ENCODE peak calls at places on chromosomes 11 and 22, in four cellular contexts. E is activated gamma-delta T cell treated with Interleukin-2 at 50 U/mL for 16 hours, U is astrocyte of the cerebellum, P is T-helper 17 cell. Q is an unnamed sample.

GRCh38 chr11:34519595-34520235 is 6.1 kb upstream of the ELF5 start:
- DNase-seq in E (no peak), U (no peak), P (no peak), Q (no peak)

GRCh38 chr22:35334010-35334409 is 34.3 kb downstream of the TOM1 start:
- DNase-seq in E (no peak), U (no peak), P (no peak), Q (no peak)

GRCh38 chr11:12216542-12217422 is 106.4 kb downstream of the MICAL2 start:
- DNase-seq in E (no peak), U (peak; percentile 33), P (no peak), Q (no peak)

GRCh38 chr22:43995798-43996169 is 28.3 kb upstream of the PARVB start:
- DNase-seq in E (no peak), U (no peak), P (no peak), Q (no peak)

GRCh38 chr11:127252321-127252720 is 251.8 kb upstream of the KIRREL3 start:
- DNase-seq in E (no peak), U (no peak), P (no peak), Q (no peak)

GRCh38 chr11:17730608-17731462 is 3.7 kb upstream of the KCNC1 start:
- DNase-seq in E (peak; percentile 38), U (peak; percentile 65), P (peak; percentile 47), Q (peak; percentile 42)

GRCh38 chr11:47534707-47535251 is 18.2 kb downstream of the CELF1 start:
- DNase-seq in E (no peak), U (no peak), P (no peak), Q (no peak)

GRCh38 chr11:43547411-43547718 is 133.2 kb upstream of the HSD17B12 start:
- DNase-seq in E (no peak), U (no peak), P (no peak), Q (no peak)

GRCh38 chr11:19673924-19674390 is 38.7 kb upstream of the NAV2 start:
- DNase-seq in E (no peak), U (no peak), P (no peak), Q (no peak)

GRCh38 chr11:65811764-65812475 is 21.8 kb upstream of the SNX32 start:
- DNase-seq in E (no peak), U (no peak), P (no peak), Q (no peak)

GRCh38 chr11:61975638-61976419 is 8.4 kb upstream of the FTH1 start:
- DNase-seq in E (no peak), U (no peak), P (no peak), Q (no peak)

GRCh38 chr11:134125507-134125906 is 56.6 kb downstream of the JAM3 start:
- DNase-seq in E (no peak), U (no peak), P (no peak), Q (no peak)

GRCh38 chr22:17035246-17035645 is 27.2 kb upstream of the GAB4 start:
- DNase-seq in E (no peak), U (no peak), P (no peak), Q (no peak)

GRCh38 chr22:29320546-29320945 is 5.0 kb upstream of the RASL10A start:
- DNase-seq in E (no peak), U (no peak), P (no peak), Q (no peak)

GRCh38 chr22:19885841-19886592 is 31.3 kb upstream of the GNB1L start:
- DNase-seq in E (no peak), U (no peak), P (peak; percentile 1), Q (no peak)

GRCh38 chr11:77111277-77111676 is 8.6 kb downstream of the OMP start:
- DNase-seq in E (no peak), U (no peak), P (no peak), Q (no peak)

GRCh38 chr11:74679513-74679865 is 51.7 kb downstream of the CHRDL2 start:
- DNase-seq in E (no peak), U (no peak), P (no peak), Q (no peak)

GRCh38 chr11:115439385-115439784 is 64.8 kb downstream of the CADM1 start:
- DNase-seq in E (no peak), U (peak; percentile 36), P (no peak), Q (no peak)